ENCODE peak calls at places on chromosome 21, in six cellular contexts. One of them, this sample, is unnamed. For H3K4me1, the result is how much of the 10 kb centered on the place peaks cover.

GRCh38 chr21:33256019-33256418 is 10.1 kb upstream of the IL10RB start:
- DNase-seq in mucosa of descending colon: no peak
- DNase-seq in lower lobe of right lung: no peak
- DNase-seq in psoas muscle: no peak
- DNase-seq in adrenal gland: no peak
- DNase-seq in cardiac muscle cell: no peak
- DNase-seq in this sample: no peak

GRCh38 chr21:35113064-35113463 is 64.0 kb upstream of the RUNX1 start:
- DNase-seq in cardiac muscle cell: no peak
- DNase-seq in adrenal gland: no peak
- DNase-seq in mucosa of descending colon: no peak
- DNase-seq in psoas muscle: no peak
- DNase-seq in lower lobe of right lung: no peak
- DNase-seq in this sample: no peak

GRCh38 chr21:32889596-32889995 is 118.0 kb upstream of the PAXBP1 start:
- DNase-seq in adrenal gland: no peak
- DNase-seq in psoas muscle: no peak
- DNase-seq in mucosa of descending colon: no peak
- DNase-seq in cardiac muscle cell: no peak
- DNase-seq in lower lobe of right lung: no peak
- DNase-seq in this sample: no peak

GRCh38 chr21:31107871-31108270 is 69.6 kb upstream of the KRTAP19-8 start:
- DNase-seq in mucosa of descending colon: no peak
- DNase-seq in cardiac muscle cell: no peak
- DNase-seq in lower lobe of right lung: no peak
- DNase-seq in adrenal gland: peak
- DNase-seq in psoas muscle: no peak
- DNase-seq in this sample: no peak

GRCh38 chr21:40165671-40166070 is 298.4 kb downstream of the PCP4 start:
- DNase-seq in lower lobe of right lung: no peak
- DNase-seq in adrenal gland: no peak
- DNase-seq in cardiac muscle cell: peak
- DNase-seq in psoas muscle: no peak
- DNase-seq in mucosa of descending colon: no peak
- DNase-seq in this sample: no peak

GRCh38 chr21:41961282-41961701 is 7.5 kb upstream of the C2CD2 start:
- DNase-seq in cardiac muscle cell: no peak
- DNase-seq in psoas muscle: no peak
- DNase-seq in lower lobe of right lung: no peak
- DNase-seq in mucosa of descending colon: no peak
- DNase-seq in adrenal gland: no peak
- DNase-seq in this sample: no peak

GRCh38 chr21:42061866-42062542 is 9.1 kb upstream of the UMODL1 start:
- DNase-seq in psoas muscle: peak
- DNase-seq in cardiac muscle cell: no peak
- DNase-seq in adrenal gland: no peak
- DNase-seq in lower lobe of right lung: no peak
- DNase-seq in mucosa of descending colon: no peak
- DNase-seq in this sample: no peak

GRCh38 chr21:41419921-41420862 is 5.8 kb upstream of the MX1 start:
- DNase-seq in mucosa of descending colon: peak
- DNase-seq in psoas muscle: peak
- DNase-seq in lower lobe of right lung: peak
- DNase-seq in cardiac muscle cell: peak
- DNase-seq in adrenal gland: peak
- DNase-seq in this sample: peak

GRCh38 chr21:43368685-43369084 is 58.2 kb downstream of the SIK1 start:
- DNase-seq in mucosa of descending colon: no peak
- DNase-seq in psoas muscle: no peak
- DNase-seq in adrenal gland: no peak
- DNase-seq in cardiac muscle cell: no peak
- DNase-seq in lower lobe of right lung: no peak
- DNase-seq in this sample: no peak

DNA sequence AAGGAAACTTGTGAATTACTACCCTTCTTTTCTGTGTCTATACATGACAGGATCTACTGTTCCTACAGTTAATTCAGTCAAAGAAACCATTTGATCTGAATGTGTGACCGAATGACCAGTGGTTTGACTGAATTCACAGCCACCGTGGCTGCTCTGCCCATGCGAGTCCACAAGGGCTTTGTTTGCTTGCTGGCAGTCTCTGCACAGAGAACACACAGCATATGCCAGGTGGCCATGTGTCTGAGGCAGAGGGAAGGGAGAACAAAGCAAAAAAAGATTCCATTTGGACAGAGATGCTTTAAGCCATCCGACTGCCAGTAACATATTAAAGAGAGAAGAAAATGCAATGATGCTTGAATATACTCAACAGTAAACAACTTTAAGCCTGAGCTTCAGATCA is 737.8 kb upstream of the CXADR start:
- DNase-seq in lower lobe of right lung: no peak
- DNase-seq in psoas muscle: no peak
- DNase-seq in adrenal gland: no peak
- DNase-seq in cardiac muscle cell: no peak
- DNase-seq in mucosa of descending colon: no peak
- DNase-seq in this sample: no peak
- H3K4me1 ChIP-seq in lower lobe of right lung: under half
- H3K4me1 ChIP-seq in psoas muscle: under half
- H3K4me1 ChIP-seq in adrenal gland: under half
- H3K4me1 ChIP-seq in cardiac muscle cell: under half
- H3K4me1 ChIP-seq in mucosa of descending colon: under half
- H3K4me1 ChIP-seq in this sample: under half

DNA sequence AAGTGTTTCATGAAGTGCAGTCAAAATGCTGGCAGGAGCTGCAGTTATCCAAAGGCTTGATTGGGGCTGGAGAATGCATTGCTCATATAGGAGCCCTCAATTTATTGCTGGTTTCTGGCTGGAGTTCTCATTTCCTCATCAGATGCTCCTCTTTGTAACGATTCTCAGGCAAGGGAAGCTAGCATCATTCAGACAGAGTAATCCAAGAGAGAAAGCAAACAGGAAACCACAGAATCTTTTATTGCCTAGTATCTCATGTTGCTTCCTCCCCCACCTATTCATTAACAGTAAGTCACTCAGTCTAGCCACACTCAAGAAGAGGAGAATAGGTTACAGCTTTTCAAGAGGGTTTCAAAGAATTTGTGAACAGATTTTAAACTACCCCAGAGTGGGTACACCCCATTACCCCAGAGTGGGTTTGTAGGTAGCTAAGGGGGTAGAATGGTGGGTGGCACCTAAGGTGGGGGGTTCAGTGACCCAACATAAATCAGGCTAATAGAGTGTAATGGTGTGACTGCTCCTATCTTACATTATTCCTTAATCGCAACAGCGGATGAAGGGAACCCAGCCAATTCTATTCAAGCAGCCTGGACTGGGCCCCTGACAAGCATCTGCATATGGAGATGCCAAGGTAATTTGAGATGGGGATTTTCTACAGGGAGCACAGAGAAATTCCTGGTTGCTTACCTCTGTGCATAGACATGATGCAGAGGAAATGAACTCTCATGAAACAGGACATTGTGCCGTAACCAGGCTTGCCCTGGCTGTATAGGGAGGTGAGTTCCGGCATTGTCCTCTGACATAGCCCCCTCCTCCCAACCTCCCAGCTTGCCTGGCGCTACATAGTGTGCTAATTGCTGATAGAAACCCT is 67.2 kb downstream of the KCNJ15 start:
- DNase-seq in psoas muscle: no peak
- DNase-seq in mucosa of descending colon: no peak
- DNase-seq in cardiac muscle cell: peak
- DNase-seq in adrenal gland: no peak
- DNase-seq in lower lobe of right lung: no peak
- DNase-seq in this sample: no peak
- H3K4me1 ChIP-seq in psoas muscle: under half
- H3K4me1 ChIP-seq in mucosa of descending colon: under half
- H3K4me1 ChIP-seq in cardiac muscle cell: under half
- H3K4me1 ChIP-seq in adrenal gland: under half
- H3K4me1 ChIP-seq in lower lobe of right lung: under half
- H3K4me1 ChIP-seq in this sample: under half

DNA sequence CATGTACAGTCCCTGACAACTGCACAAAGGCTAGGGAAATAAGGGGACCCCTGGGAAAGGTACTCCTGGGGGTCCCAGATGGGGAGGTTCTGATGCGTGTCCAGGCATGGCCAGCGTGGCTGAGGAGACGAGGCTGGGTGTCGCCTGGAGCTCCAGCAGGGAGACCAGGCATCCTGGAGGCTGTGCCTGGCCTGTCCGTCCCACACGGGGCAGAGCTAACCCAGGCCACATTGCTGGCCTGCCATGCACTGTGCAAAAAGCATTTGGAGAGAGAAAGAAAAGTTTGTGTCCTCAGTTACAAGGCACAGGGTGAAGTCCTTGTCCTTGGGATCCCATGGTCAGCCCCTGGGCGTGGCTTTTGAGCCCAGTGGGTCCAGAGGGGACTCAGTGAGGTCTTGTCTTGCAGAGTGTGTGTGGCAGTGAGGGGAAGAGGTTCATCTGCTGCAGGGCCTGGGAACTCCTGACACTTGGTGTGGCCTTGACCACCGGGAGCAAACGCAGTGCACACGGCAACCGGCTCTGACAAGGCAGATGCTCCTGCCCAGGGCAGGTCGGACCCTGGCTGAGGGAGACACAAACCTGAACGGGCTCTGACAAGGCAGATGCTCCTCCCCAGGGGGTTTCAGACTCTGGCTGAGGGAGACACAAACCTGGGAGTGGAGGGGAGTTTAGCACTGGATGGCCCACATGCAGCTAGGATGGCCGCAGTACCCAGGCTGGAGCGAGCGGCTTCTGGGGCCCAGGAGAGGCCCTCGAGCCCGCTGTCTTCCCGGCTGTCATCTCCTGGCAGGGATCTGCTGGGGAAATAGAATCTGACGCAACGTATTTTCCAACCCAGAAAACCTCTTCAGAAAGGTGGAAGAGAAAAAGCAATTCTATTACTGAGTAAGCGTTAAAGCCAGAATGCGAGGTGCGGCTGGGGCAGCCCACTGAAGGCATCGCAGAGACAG is 37.3 kb upstream of the COL18A1 start:
- DNase-seq in lower lobe of right lung: no peak
- DNase-seq in cardiac muscle cell: no peak
- DNase-seq in psoas muscle: peak
- DNase-seq in adrenal gland: peak
- DNase-seq in mucosa of descending colon: no peak
- DNase-seq in this sample: no peak
- H3K4me1 ChIP-seq in lower lobe of right lung: under half
- H3K4me1 ChIP-seq in cardiac muscle cell: under half
- H3K4me1 ChIP-seq in psoas muscle: under half
- H3K4me1 ChIP-seq in adrenal gland: under half
- H3K4me1 ChIP-seq in mucosa of descending colon: under half
- H3K4me1 ChIP-seq in this sample: under half

DNA sequence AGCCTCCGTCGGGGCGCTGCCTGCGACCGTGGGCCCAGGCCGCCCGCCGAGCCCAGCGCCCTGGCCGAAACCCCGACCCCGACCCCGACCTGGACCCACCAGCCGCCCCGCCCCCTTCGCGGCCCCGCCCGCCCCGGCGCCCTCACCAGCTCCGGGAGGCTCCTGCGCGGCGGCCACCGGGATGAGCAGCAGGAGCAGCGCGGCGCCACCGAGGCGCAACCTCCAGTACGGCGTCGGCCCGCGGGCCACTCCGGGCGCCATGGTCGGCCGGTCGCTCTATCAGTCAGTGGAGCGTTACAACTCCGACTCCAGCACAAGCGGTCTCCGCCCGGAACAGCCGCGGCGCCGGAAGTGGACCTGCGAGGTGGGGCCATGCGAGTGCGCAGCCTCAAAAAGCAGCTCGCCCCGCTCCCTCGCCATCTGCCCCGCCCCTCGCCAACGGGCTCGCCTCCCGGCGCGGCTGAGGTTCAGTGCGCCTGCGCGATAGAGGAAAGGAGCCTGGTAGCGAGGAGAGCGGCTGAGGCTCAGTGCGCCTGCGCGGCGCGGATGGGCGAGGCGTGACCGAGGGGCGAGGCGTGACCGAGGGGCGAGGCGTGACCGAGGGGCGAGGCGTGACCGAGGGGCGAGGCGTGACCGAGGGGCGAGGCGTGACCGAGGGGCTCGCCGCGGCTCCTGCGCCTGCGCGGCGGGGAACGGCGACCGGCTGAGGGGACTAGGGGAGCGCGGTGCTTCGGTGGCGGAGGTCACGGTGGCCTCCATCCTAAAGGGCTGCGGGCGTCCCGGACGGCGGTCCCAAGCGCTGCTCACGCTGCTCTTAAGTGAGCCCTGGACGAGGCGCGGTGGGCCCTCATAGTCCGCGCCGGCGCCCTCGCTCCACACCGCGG is at the start of gene PTTG1IP:
- DNase-seq in lower lobe of right lung: peak
- DNase-seq in cardiac muscle cell: peak
- DNase-seq in psoas muscle: peak
- DNase-seq in adrenal gland: peak
- DNase-seq in mucosa of descending colon: peak
- DNase-seq in this sample: peak
- H3K4me1 ChIP-seq in lower lobe of right lung: half or more
- H3K4me1 ChIP-seq in cardiac muscle cell: under half
- H3K4me1 ChIP-seq in psoas muscle: under half
- H3K4me1 ChIP-seq in adrenal gland: under half
- H3K4me1 ChIP-seq in mucosa of descending colon: under half
- H3K4me1 ChIP-seq in this sample: under half

DNA sequence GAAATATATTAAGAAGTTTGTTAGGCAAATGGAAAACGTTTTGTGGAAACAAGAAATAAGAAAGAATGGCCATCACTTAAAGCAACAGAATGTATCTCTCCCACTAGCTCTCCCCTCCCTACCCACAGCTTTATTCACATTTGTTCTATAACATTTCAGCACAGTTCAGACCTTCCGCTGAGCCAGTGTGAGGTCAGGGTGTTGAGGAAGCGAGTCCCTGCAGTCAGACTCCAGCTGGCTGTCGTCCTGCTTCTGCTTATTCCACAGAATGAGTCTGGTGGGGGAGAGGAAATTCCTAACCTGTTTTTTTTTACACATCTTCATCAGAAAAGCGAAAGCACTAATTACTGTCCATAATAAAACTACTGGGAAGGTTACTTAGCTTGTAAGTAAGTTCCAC is 39.1 kb downstream of the MRPL39 start:
- DNase-seq in psoas muscle: no peak
- DNase-seq in cardiac muscle cell: peak
- DNase-seq in adrenal gland: peak
- DNase-seq in mucosa of descending colon: peak
- DNase-seq in lower lobe of right lung: peak
- DNase-seq in this sample: peak
- H3K4me1 ChIP-seq in psoas muscle: under half
- H3K4me1 ChIP-seq in cardiac muscle cell: under half
- H3K4me1 ChIP-seq in adrenal gland: under half
- H3K4me1 ChIP-seq in mucosa of descending colon: under half
- H3K4me1 ChIP-seq in lower lobe of right lung: under half
- H3K4me1 ChIP-seq in this sample: under half